ENCODE peak calls at places on chromosomes 7 and 10, in nine cellular contexts. V, Z, Q, D, E, B, S, H and F are unnamed samples.

GRCh38 chr7:85010306-85010705 is 176.6 kb downstream of the SEMA3D start:
- DNase-seq in Z (no peak), H (no peak), E (no peak), Q (no peak), D (no peak), B (no peak), S (no peak), V (no peak), F (no peak)

GRCh38 chr7:4164556-4164955 is 517.5 kb upstream of the FOXK1 start:
- DNase-seq in S (no peak), V (no peak), H (no peak), B (no peak), D (no peak), Q (no peak), Z (no peak), E (no peak), F (no peak)

GRCh38 chr7:114653391-114654088 is 238.9 kb downstream of the FOXP2 start:
- DNase-seq in Q (no peak), Z (no peak), S (no peak), B (no peak), E (no peak), H (no peak), D (no peak), V (no peak), F (peak)

GRCh38 chr7:102220229-102220850 is 66.3 kb upstream of the SH2B2 start:
- DNase-seq in Z (no peak), V (no peak), D (no peak), H (peak), B (no peak), Q (no peak), E (no peak), S (no peak), F (no peak)

GRCh38 chr7:92916751-92917369 is 80.5 kb upstream of the CDK6 start:
- DNase-seq in S (no peak), H (peak), D (peak), B (peak), Q (no peak), V (no peak), E (no peak), Z (no peak), F (no peak)

GRCh38 chr10:48772059-48772458 is 87.4 kb downstream of the WDFY4 start:
- DNase-seq in Q (no peak), Z (no peak), E (no peak), D (no peak), V (no peak), B (no peak), H (no peak), S (no peak), F (no peak)

GRCh38 chr7:45658716-45659495 is 84.7 kb downstream of the ADCY1 start:
- DNase-seq in E (no peak), H (no peak), B (no peak), Q (no peak), D (no peak), V (no peak), S (no peak), Z (peak), F (no peak)

GRCh38 chr10:125337510-125337909 is 177.1 kb upstream of the CTBP2 start:
- DNase-seq in Z (no peak), V (no peak), D (no peak), Q (no peak), S (no peak), B (no peak), H (no peak), E (no peak), F (no peak)

GRCh38 chr10:53403688-53404087 is 631.1 kb upstream of the MBL2 start:
- DNase-seq in E (no peak), Q (no peak), S (no peak), H (peak), V (no peak), D (no peak), Z (peak), B (no peak), F (no peak)

GRCh38 chr10:71927669-71928592 is 36.3 kb upstream of the CHST3 start:
- DNase-seq in Q (no peak), H (no peak), B (peak), E (no peak), Z (no peak), D (no peak), V (no peak), S (no peak), F (no peak)

GRCh38 chr10:96118604-96119450 is 11.3 kb upstream of the ZNF518A start:
- DNase-seq in D (no peak), S (peak), Z (no peak), E (no peak), H (no peak), B (no peak), Q (no peak), V (no peak), F (no peak)

GRCh38 chr10:35795131-35795819 is 153.2 kb upstream of the FZD8 start:
- DNase-seq in Q (no peak), B (peak), S (no peak), Z (no peak), E (no peak), H (peak), V (no peak), D (no peak), F (no peak)

GRCh38 chr10:70762441-70763177 is 22.6 kb downstream of the TBATA start:
- DNase-seq in Z (no peak), H (no peak), Q (no peak), B (no peak), V (no peak), E (no peak), D (no peak), S (no peak), F (no peak)

DNA sequence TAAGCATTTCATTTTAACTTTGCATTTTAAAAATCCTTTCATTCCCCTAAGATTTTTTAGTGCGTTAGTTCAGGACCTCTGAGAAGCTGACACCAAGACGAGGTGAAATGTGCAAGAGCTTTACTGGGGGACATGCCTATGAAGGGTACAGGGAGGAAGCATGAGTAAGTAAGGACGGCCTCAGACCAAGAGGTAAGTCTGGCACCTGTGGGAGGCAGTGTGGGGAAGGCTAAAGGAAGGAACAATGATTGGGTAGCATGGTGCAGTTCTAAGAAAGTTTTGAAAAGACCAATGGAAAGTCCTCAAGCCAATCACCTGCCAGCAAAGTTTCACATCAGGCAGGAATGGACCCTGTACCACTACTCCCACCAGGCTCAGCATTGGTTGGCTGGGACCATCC is 369.2 kb downstream of the GFRA1 start:
- DNase-seq in H (no peak), B (no peak), Z (no peak), S (no peak), E (no peak), D (no peak), Q (no peak), V (no peak), F (no peak)
- TF ChIP-seq CTCF in H (no peak), B (no peak), Z (no peak), S (no peak), E (no peak), D (no peak), Q (no peak), V (no peak), F (no peak)

DNA sequence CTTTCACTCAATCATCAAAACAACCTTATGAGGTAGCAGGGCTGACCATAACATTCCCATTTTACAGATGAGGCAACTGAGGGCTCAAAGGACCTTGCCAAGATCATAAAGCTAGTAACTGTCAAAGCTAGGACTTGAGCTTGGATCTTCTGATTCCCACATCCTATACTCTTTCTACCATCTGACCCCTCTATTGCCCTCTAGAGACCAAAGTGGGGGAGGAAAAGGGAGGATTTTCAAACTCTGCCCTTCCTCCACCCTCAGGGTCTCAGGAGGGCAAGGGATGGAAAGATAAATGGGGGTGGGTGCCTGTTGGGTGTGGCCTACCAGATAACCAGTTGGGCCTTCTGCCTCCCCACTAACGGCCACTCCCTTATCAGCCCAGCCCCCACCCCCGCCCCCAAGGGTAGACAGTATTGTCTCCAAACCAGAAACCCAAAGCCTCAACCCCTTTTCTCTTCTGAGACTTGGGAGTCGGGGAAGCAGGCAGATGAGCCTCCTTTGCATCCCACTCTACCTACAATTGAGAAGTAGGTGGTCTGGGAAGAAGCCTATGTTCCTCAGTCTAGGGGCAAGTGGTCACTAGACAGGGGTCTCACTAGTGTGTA is 7.9 kb downstream of the LDB1 start:
- DNase-seq in Z (no peak), V (no peak), H (no peak), S (no peak), E (no peak), D (no peak), B (no peak), Q (no peak), F (no peak)
- TF ChIP-seq CTCF in Z (peak), V (no peak), H (peak), S (no peak), E (peak), D (no peak), B (peak), Q (peak), F (no peak)

GRCh38 chr7:44567884-44568283 is 5.8 kb downstream of the DDX56 start:
- DNase-seq in B (no peak), V (no peak), D (no peak), S (no peak), H (no peak), Z (no peak), Q (no peak), E (no peak), F (no peak)

GRCh38 chr7:44564606-44565005 is 9.1 kb downstream of the DDX56 start:
- DNase-seq in S (no peak), B (no peak), E (no peak), Z (no peak), D (no peak), V (no peak), Q (no peak), H (no peak), F (no peak)

GRCh38 chr7:44566680-44567079 is 7.0 kb downstream of the DDX56 start:
- DNase-seq in S (no peak), B (no peak), Q (no peak), D (no peak), V (no peak), E (no peak), Z (no peak), H (no peak), F (no peak)

GRCh38 chr7:44565097-44565794 is 8.5 kb downstream of the DDX56 start:
- DNase-seq in V (no peak), H (peak), B (peak), Q (peak), S (peak), E (peak), Z (peak), D (no peak), F (peak)

DNA sequence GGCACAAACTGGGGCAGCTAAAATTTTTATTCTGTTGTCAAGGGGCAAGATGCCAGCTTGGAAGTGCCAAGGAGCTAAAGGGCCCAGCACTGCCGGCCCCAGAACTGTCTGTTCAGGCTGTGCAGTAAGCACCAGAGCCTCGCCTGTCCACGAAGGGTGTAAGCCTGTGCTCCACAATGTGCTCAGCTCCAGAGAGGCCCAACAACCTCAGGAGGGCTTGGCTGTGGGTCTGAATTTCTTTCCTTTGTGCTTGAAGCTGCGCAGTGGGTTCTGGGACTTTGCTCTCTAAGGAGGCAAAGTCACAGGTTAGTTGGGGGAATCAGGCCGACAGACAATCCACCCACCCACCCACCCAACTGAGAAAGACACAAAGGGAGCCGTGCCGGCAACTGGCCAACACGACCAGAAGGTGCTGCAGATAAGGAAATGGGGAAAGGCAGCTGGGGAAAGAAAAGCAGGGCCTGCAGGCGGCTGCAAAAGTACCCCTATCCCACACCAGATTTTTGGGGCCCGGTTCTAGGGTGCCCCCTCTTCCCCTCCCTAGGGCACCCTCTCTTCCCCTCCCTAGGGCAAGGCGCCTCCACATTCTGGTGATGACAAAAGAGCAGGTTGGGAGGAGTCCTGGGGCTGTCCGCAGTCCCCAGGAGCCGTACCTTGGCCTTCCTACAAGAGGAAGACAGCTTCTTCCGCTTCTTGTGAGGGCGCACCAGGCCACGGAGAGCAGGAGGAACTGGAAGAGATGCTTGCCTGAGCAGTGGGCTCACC is 7.7 kb downstream of the DDX56 start:
- DNase-seq in Q (no peak), D (no peak), B (no peak), S (no peak), Z (no peak), H (no peak), E (no peak), V (no peak), F (no peak)
- TF ChIP-seq CTCF in Q (peak), D (peak), B (no peak), S (no peak), Z (peak), H (no peak), E (no peak), V (no peak), F (peak)

GRCh38 chr10:90087197-90088007 is 386.0 kb downstream of the KIF20B start:
- DNase-seq in E (no peak), V (no peak), Q (no peak), Z (no peak), D (no peak), S (peak), B (peak), H (peak), F (no peak)
- TF ChIP-seq CTCF in E (no peak), V (no peak), Q (no peak), Z (no peak), D (no peak), S (peak), B (no peak), H (no peak), F (no peak)

GRCh38 chr10:61994404-61995031 is 93.0 kb downstream of the ARID5B start:
- DNase-seq in S (no peak), Z (no peak), H (no peak), Q (no peak), B (no peak), E (no peak), D (no peak), V (no peak), F (no peak)

GRCh38 chr10:61995093-61995492 is 93.6 kb downstream of the ARID5B start:
- DNase-seq in Z (no peak), S (no peak), D (no peak), H (no peak), Q (no peak), E (no peak), B (no peak), V (no peak), F (no peak)

GRCh38 chr10:61992683-61993629 is 91.5 kb downstream of the ARID5B start:
- DNase-seq in Z (peak), S (no peak), D (no peak), E (no peak), B (peak), H (peak), V (peak), Q (no peak), F (no peak)

GRCh38 chr10:61992059-61992460 is 90.6 kb downstream of the ARID5B start:
- DNase-seq in D (no peak), Z (no peak), H (peak), S (no peak), Q (no peak), V (no peak), B (no peak), E (no peak), F (no peak)

GRCh38 chr10:61993676-61994401 is 92.3 kb downstream of the ARID5B start:
- DNase-seq in H (peak), S (no peak), B (no peak), E (no peak), V (no peak), Q (no peak), Z (no peak), D (no peak), F (no peak)
- TF ChIP-seq CTCF in H (no peak), S (no peak), B (no peak), E (no peak), V (peak), Q (no peak), Z (no peak), D (no peak), F (no peak)

DNA sequence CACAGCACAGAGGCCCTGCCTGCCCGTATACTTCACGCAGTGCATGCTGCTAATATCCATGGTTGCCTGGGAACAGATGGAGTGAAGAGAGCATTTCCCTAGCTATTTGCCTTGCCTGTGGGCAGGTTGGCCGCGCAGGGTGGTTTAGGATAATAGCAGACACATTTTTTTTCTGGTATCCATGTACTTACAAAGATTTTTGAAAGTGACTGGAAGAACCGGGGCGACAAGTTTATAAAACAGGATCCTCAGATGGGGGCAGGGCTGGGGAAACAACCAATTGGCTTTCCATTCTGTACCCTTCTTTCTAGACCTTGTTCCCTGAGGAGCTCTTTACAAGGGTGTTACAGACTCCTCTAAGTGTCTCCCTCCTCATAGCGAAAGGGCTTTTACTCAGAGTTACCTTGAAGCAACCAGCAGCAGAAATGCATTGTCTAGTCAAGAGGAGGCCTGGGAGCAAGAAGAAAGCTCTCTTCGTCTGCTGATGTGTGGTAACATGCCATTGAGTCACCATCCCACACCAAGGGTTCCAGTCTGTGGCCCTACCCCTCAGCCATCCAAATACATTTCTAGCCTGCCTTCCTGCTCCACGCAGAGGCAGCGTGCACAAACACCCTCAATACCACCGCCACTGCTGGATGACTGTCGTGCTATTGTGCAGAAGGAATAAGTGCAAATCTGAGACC is 31.5 kb downstream of the MTURN start:
- DNase-seq in V (no peak), Z (no peak), S (no peak), H (peak), B (peak), D (no peak), Q (no peak), E (no peak), F (no peak)
- TF ChIP-seq CTCF in V (no peak), Z (no peak), S (no peak), H (no peak), B (peak), D (no peak), Q (no peak), E (no peak), F (no peak)